ENCODE peak calls at places on chromosomes 12 and 14, in ten cellular contexts. O is heart right ventricle, D is EH, U is lower leg skin, Q is fibroblast of the conjunctiva, N is HFF-Myc, R is NCI-H2029, M is islet precursor cell, A is endothelial cell of umbilical vein, H is left lobe of liver. W is an unnamed sample.

GRCh38 chr14:77039285-77040058 is 11.0 kb upstream of the IRF2BPL start:
- DNase-seq in O (no peak), D (peak; percentile 69), U (no peak), Q (no peak), N (no peak), R (no peak), M (no peak), A (peak; percentile 51), H (no peak), W (no peak)

GRCh38 chr12:80754259-80754658 is 37.5 kb downstream of the MYF5 start:
- DNase-seq in O (no peak), D (no peak), U (no peak), Q (no peak), N (no peak), R (no peak), M (no peak), A (no peak), H (no peak), W (no peak)

GRCh38 chr14:87888136-87888999 is 104.6 kb downstream of the GALC start:
- DNase-seq in O (peak; percentile 10), D (peak; percentile 7), U (no peak), Q (no peak), N (peak; percentile 19), R (no peak), M (peak; percentile 80), A (no peak), H (no peak), W (no peak)

GRCh38 chr12:92897844-92898243 is 31.3 kb downstream of the EEA1 start:
- DNase-seq in O (no peak), D (no peak), U (no peak), Q (no peak), N (no peak), R (no peak), M (no peak), A (no peak), H (no peak), W (no peak)

GRCh38 chr12:65220761-65221160 is 51.4 kb downstream of the LEMD3 start:
- DNase-seq in O (no peak), D (no peak), U (no peak), Q (no peak), N (no peak), R (no peak), M (no peak), A (no peak), H (no peak), W (no peak)

GRCh38 chr12:58557646-58558045 is 362.7 kb downstream of the LRIG3 start:
- DNase-seq in O (no peak), D (no peak), U (no peak), Q (no peak), N (no peak), R (no peak), M (no peak), A (no peak), H (no peak), W (no peak)

GRCh38 chr12:52354197-52354596 is 13.1 kb downstream of the KRT85 start:
- DNase-seq in O (no peak), D (peak; percentile 21), U (peak; percentile 80), Q (no peak), N (peak; percentile 27), R (no peak), M (no peak), A (no peak), H (no peak), W (no peak)

GRCh38 chr14:92759679-92760523 is 11.5 kb upstream of the LGMN start:
- DNase-seq in O (no peak), D (no peak), U (no peak), Q (no peak), N (no peak), R (no peak), M (no peak), A (no peak), H (no peak), W (no peak)

GRCh38 chr14:102510616-102511520 is 1.3 kb upstream of the ANKRD9 start:
- DNase-seq in O (no peak), D (no peak), U (no peak), Q (no peak), N (no peak), R (peak; percentile 9), M (peak; percentile 97), A (no peak), H (no peak), W (no peak)

GRCh38 chr12:57223191-57224165 is 6.0 kb upstream of the SHMT2 start:
- DNase-seq in O (no peak), D (no peak), U (no peak), Q (no peak), N (no peak), R (no peak), M (no peak), A (no peak), H (no peak), W (no peak)